ENCODE peak calls at places on chromosomes 12 and 14, in nine cellular contexts. H is HFF-Myc, W is Peyer's patch, N is cardiac fibroblast, K is HCT116, L is DND-41, R is astrocyte of the cerebellum, M is tibial artery, J is AG04450. D is an unnamed sample.
A peak's percentile ranks its signal among the peaks of the same experiment; 100 is the strongest.

GRCh38 chr12:111826316-111826715 is 15.7 kb upstream of the MAPKAPK5 start:
- DNase-seq in H (no peak), W (no peak), N (no peak), K (no peak), L (no peak), R (no peak), M (no peak), J (no peak), D (no peak)

GRCh38 chr12:25959069-25959961 is 833 bp downstream of the RASSF8 start:
- DNase-seq in H (no peak), W (peak; percentile 24), N (peak; percentile 92), K (no peak), L (no peak), R (peak; percentile 62), M (peak; percentile 63), J (peak; percentile 39), D (peak; percentile 40)

GRCh38 chr14:38948171-38948570 is 154.9 kb downstream of the SEC23A start:
- DNase-seq in H (peak; percentile 25), W (no peak), N (peak; percentile 22), K (no peak), L (no peak), R (peak; percentile 77), M (no peak), J (no peak), D (no peak)

GRCh38 chr12:19972325-19973288 is 395.7 kb upstream of the PDE3A start:
- DNase-seq in H (no peak), W (no peak), N (no peak), K (no peak), L (no peak), R (no peak), M (no peak), J (no peak), D (no peak)

GRCh38 chr12:80709811-80710726 is 2.6 kb downstream of the MYF6 start:
- DNase-seq in H (no peak), W (no peak), N (peak; percentile 18), K (peak; percentile 4), L (no peak), R (no peak), M (no peak), J (no peak), D (no peak)

GRCh38 chr12:128259556-128260070 is 7.4 kb upstream of the TMEM132C start:
- DNase-seq in H (no peak), W (no peak), N (peak; percentile 5), K (no peak), L (peak; percentile 17), R (no peak), M (no peak), J (no peak), D (peak; percentile 33)

GRCh38 chr12:125185740-125186470 is 120.7 kb downstream of the AACS start:
- DNase-seq in H (no peak), W (peak; percentile 19), N (peak; percentile 73), K (peak; percentile 49), L (peak; percentile 84), R (peak; percentile 27), M (peak; percentile 32), J (no peak), D (no peak)

GRCh38 chr12:116638376-116638775 is 79.2 kb downstream of the MAP1LC3B2 start:
- DNase-seq in H (no peak), W (no peak), N (no peak), K (no peak), L (no peak), R (no peak), M (no peak), J (no peak), D (no peak)

GRCh38 chr14:71574976-71575375 is 357.3 kb upstream of the RGS6 start:
- DNase-seq in H (peak; percentile 47), W (no peak), N (peak; percentile 95), K (no peak), L (no peak), R (peak; percentile 71), M (no peak), J (peak; percentile 66), D (no peak)

GRCh38 chr12:57342207-57342691 is 88.6 kb downstream of the R3HDM2 start:
- DNase-seq in H (no peak), W (no peak), N (peak; percentile 50), K (no peak), L (no peak), R (no peak), M (no peak), J (peak; percentile 4), D (no peak)

GRCh38 chr12:84891106-84891838 is 21.3 kb downstream of the SLC6A15 start:
- DNase-seq in H (no peak), W (no peak), N (peak; percentile 45), K (no peak), L (no peak), R (no peak), M (no peak), J (no peak), D (no peak)

GRCh38 chr12:107634530-107634929 is 51.1 kb upstream of the PWP1 start:
- DNase-seq in H (no peak), W (no peak), N (peak; percentile 39), K (no peak), L (no peak), R (no peak), M (no peak), J (no peak), D (no peak)

GRCh38 chr12:131827961-131828534 is at the start of gene MMP17:
- DNase-seq in H (no peak), W (peak; percentile 58), N (peak; percentile 56), K (no peak), L (no peak), R (no peak), M (no peak), J (no peak), D (no peak)

GRCh38 chr12:109923038-109923437 is 23.0 kb downstream of the TCHP start:
- DNase-seq in H (no peak), W (no peak), N (no peak), K (no peak), L (no peak), R (no peak), M (no peak), J (no peak), D (no peak)

GRCh38 chr12:128763395-128763794 is 60.4 kb downstream of the SLC15A4 start:
- DNase-seq in H (no peak), W (no peak), N (no peak), K (no peak), L (no peak), R (no peak), M (no peak), J (no peak), D (no peak)

GRCh38 chr12:110543252-110543959 is 39.7 kb downstream of the PPTC7 start:
- DNase-seq in H (peak; percentile 89), W (peak; percentile 62), N (peak; percentile 94), K (no peak), L (no peak), R (peak; percentile 94), M (peak; percentile 97), J (no peak), D (peak; percentile 75)

GRCh38 chr12:130460611-130461478 is 123.2 kb downstream of the PIWIL1 start:
- DNase-seq in H (no peak), W (no peak), N (no peak), K (no peak), L (peak; percentile 10), R (no peak), M (no peak), J (no peak), D (no peak)

GRCh38 chr12:130458341-130458740 is 120.7 kb downstream of the PIWIL1 start:
- DNase-seq in H (no peak), W (no peak), N (no peak), K (no peak), L (no peak), R (no peak), M (no peak), J (no peak), D (no peak)

GRCh38 chr12:130461868-130462557 is 124.3 kb downstream of the PIWIL1 start:
- DNase-seq in H (no peak), W (no peak), N (no peak), K (no peak), L (peak; percentile 27), R (no peak), M (no peak), J (no peak), D (no peak)

GRCh38 chr12:130462558-130462924 is 124.9 kb downstream of the PIWIL1 start:
- DNase-seq in H (no peak), W (no peak), N (no peak), K (no peak), L (no peak), R (no peak), M (no peak), J (no peak), D (no peak)

GRCh38 chr12:130459916-130460315 is 122.2 kb downstream of the PIWIL1 start:
- DNase-seq in H (no peak), W (no peak), N (no peak), K (no peak), L (no peak), R (no peak), M (no peak), J (no peak), D (no peak)
- TF ChIP-seq CTCF in H (no peak), W (no peak), N (no peak), K (no peak), L (peak; percentile 25), R (no peak), M (no peak), J (no peak), D (no peak)

GRCh38 chr14:67589212-67589770 is 10.8 kb downstream of the PIGH start:
- DNase-seq in H (no peak), W (no peak), N (no peak), K (no peak), L (no peak), R (no peak), M (no peak), J (no peak), D (no peak)
- TF ChIP-seq CTCF in H (no peak), W (no peak), N (no peak), K (no peak), L (no peak), R (no peak), M (no peak), J (no peak), D (no peak)

DNA sequence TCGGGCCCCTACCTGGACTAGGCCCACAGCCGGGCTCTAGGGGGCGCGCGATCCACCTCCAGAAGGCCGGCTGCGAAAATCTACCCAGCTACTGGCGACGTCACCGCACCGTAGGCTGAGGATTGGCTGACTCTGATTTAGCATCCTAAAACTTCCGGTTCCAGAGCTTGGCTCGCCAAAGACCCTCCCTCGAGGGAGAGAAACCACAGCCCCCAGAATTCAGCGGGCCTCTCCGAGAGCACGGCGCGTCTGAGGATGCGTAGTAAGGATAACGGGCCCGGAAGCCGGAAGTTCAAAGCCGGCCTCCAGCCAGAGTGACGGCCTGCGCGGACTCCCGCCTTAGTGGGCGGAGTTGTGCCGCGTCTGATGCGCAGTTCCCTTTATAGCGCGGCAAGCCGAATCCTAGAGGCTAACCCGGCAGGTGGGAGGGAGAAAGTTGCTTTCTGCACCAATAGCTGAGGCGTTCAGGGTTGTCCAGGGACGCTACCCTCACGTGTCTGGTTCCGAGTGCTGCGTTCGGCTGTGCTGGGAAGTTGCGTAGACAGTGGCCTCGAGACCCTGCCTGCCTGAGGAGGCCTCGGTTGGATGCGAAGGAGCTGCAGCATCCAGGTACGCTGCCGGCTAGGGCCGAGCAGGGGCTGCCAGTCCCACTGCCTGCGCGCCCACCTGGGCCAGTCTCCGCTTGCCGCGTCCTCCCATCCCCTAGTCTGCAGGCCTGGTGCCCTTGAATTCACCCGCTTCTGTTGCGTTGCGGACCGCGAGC is at the start of gene COX14:
- DNase-seq in H (peak; percentile 98), W (peak; percentile 99), N (peak; percentile 100), K (peak; percentile 99), L (peak; percentile 99), R (peak; percentile 99), M (peak; percentile 99), J (peak; percentile 99), D (peak; percentile 98)
- TF ChIP-seq CTCF in H (peak; percentile 97), W (peak; percentile 93), N (peak; percentile 90), K (peak; percentile 83), L (peak; percentile 97), R (peak; percentile 97), M (peak; percentile 89), J (peak; percentile 92), D (no peak)

GRCh38 chr14:49892636-49893308 is at the start of gene ARF6:
- DNase-seq in H (peak; percentile 86), W (peak; percentile 97), N (peak; percentile 97), K (peak; percentile 90), L (peak; percentile 97), R (peak; percentile 92), M (peak; percentile 98), J (peak; percentile 88), D (peak; percentile 86)
- TF ChIP-seq CTCF in H (no peak), W (no peak), N (no peak), K (no peak), L (peak; percentile 35), R (peak; percentile 4), M (peak; percentile 25), J (peak; percentile 14), D (no peak)

D was measured in omental fat pad.